ENCODE peak calls at places on chromosomes 12 and 14, in seven cellular contexts. N is posterior cingulate gyrus; R is stimulated activated naive B cell treated with anti-CD40 and anti-IgM and Interleukin-4, amounts not matched to agents 10 μg/mL and 1 μg/mL and 100 μg/mL, for 72 hours; Y is cardiac muscle cell; M is stimulated activated CD4-positive, alpha-beta T cell treated with anti-CD3 and anti-CD28 coated beads, Interleukin-1b, Interleukin-23, amount 100 ng/mL, for 1 hour; A is body of pancreas; Z is fibroblast of lung. W is an unnamed sample.

GRCh38 chr12:122740351-122740750 is 9.7 kb upstream of the HCAR1 start:
- DNase-seq in N (no peak), R (no peak), Z (no peak), M (no peak), A (no peak), Y (no peak), W (no peak)

GRCh38 chr14:63245893-63246292 is 41.6 kb downstream of the RHOJ start:
- DNase-seq in N (no peak), R (no peak), Y (no peak), A (no peak), M (no peak), Z (peak; percentile 43), W (no peak)

GRCh38 chr14:30533126-30533525 is 25.8 kb upstream of the G2E3 start:
- DNase-seq in A (no peak), N (no peak), Z (no peak), R (no peak), M (no peak), Y (no peak), W (no peak)

GRCh38 chr14:105879867-105880561 is 353.6 kb downstream of the TMEM121 start:
- DNase-seq in R (no peak), Y (no peak), Z (no peak), A (peak; percentile 1), N (peak; percentile 5), M (no peak), W (no peak)

GRCh38 chr12:47361389-47362031 is 281.8 kb upstream of the AMIGO2 start:
- DNase-seq in Y (no peak), R (peak; percentile 71), Z (no peak), N (no peak), M (no peak), A (no peak), W (peak; percentile 21)

GRCh38 chr14:61145903-61146411 is 135.2 kb downstream of the TMEM30B start:
- DNase-seq in N (no peak), M (no peak), Z (peak; percentile 93), Y (no peak), R (no peak), A (no peak), W (no peak)

GRCh38 chr12:3542911-3543310 is 51.9 kb downstream of the PRMT8 start:
- DNase-seq in N (no peak), M (no peak), R (no peak), A (no peak), Z (no peak), Y (no peak), W (no peak)

GRCh38 chr12:117498256-117498655 is 136.8 kb upstream of the NOS1 start:
- DNase-seq in N (no peak), R (no peak), A (peak; percentile 32), Y (no peak), Z (no peak), M (no peak), W (no peak)

GRCh38 chr12:5973461-5974115 is 28.5 kb upstream of the ANO2 start:
- DNase-seq in Z (no peak), Y (no peak), R (no peak), A (no peak), M (no peak), N (no peak), W (no peak)

GRCh38 chr12:112352921-112353320 is 29.3 kb downstream of the HECTD4 start:
- DNase-seq in A (no peak), R (no peak), Y (no peak), Z (no peak), N (no peak), M (no peak), W (no peak)

GRCh38 chr12:59587710-59588109 is 8.1 kb upstream of the SLC16A7 start:
- DNase-seq in Z (no peak), Y (no peak), N (no peak), M (no peak), A (no peak), R (no peak), W (no peak)

GRCh38 chr12:72546106-72546505 is 273.9 kb downstream of the TRHDE start:
- DNase-seq in R (no peak), M (no peak), A (no peak), Z (peak; percentile 70), Y (no peak), N (no peak), W (no peak)

GRCh38 chr12:7144414-7145120 is 14.4 kb downstream of the CLSTN3 start:
- DNase-seq in Z (peak; percentile 23), M (no peak), A (no peak), N (no peak), Y (peak; percentile 31), R (no peak), W (peak; percentile 48)

GRCh38 chr14:100542619-100543205 is 44.5 kb downstream of the BEGAIN start:
- DNase-seq in A (no peak), Y (no peak), M (no peak), N (no peak), Z (no peak), R (no peak), W (no peak)

GRCh38 chr14:87992720-87993484 is at the start of gene GALC:
- DNase-seq in R (peak; percentile 95), A (peak; percentile 96), N (peak; percentile 93), Y (peak; percentile 95), Z (peak; percentile 94), M (peak; percentile 86), W (peak; percentile 42)

GRCh38 chr12:111636209-111636928 is 37.3 kb upstream of the ATXN2 start:
- DNase-seq in A (peak; percentile 44), Z (peak; percentile 82), M (no peak), Y (peak; percentile 72), R (no peak), N (no peak), W (no peak)